ENCODE peak calls at places on chromosome 11, in nine cellular contexts. One of them, this sample, is unnamed. For H3K4me1, the result is how much of the 10 kb centered on the place peaks cover.

GRCh38 chr11:33742249-33742851 is 6.1 kb upstream of the CD59 start:
- DNase-seq in keratinocyte: no peak
- DNase-seq in neuronal stem cell: no peak
- DNase-seq in fibroblast of lung: no peak
- DNase-seq in A549: no peak
- DNase-seq in left ventricle myocardium inferior: no peak
- DNase-seq in OCI-LY7: peak
- DNase-seq in mesenchymal stem cell: peak
- DNase-seq in psoas muscle: no peak
- DNase-seq in this sample: no peak

GRCh38 chr11:86486261-86487030 is 111.8 kb downstream of the CCDC81 start:
- DNase-seq in keratinocyte: no peak
- DNase-seq in neuronal stem cell: no peak
- DNase-seq in fibroblast of lung: peak
- DNase-seq in A549: no peak
- DNase-seq in left ventricle myocardium inferior: no peak
- DNase-seq in OCI-LY7: no peak
- DNase-seq in mesenchymal stem cell: no peak
- DNase-seq in psoas muscle: peak
- DNase-seq in this sample: no peak

GRCh38 chr11:61747389-61748285 is 4.8 kb upstream of the MYRF start:
- DNase-seq in keratinocyte: no peak
- DNase-seq in neuronal stem cell: peak
- DNase-seq in fibroblast of lung: peak
- DNase-seq in A549: peak
- DNase-seq in left ventricle myocardium inferior: peak
- DNase-seq in OCI-LY7: peak
- DNase-seq in mesenchymal stem cell: peak
- DNase-seq in psoas muscle: peak
- DNase-seq in this sample: peak

GRCh38 chr11:119843760-119844330 is 114.8 kb upstream of the NECTIN1 start:
- DNase-seq in keratinocyte: no peak
- DNase-seq in neuronal stem cell: no peak
- DNase-seq in fibroblast of lung: peak
- DNase-seq in A549: no peak
- DNase-seq in left ventricle myocardium inferior: no peak
- DNase-seq in OCI-LY7: no peak
- DNase-seq in mesenchymal stem cell: no peak
- DNase-seq in psoas muscle: no peak
- DNase-seq in this sample: no peak

GRCh38 chr11:131486100-131486499 is 115.7 kb downstream of the NTM start:
- DNase-seq in keratinocyte: no peak
- DNase-seq in neuronal stem cell: no peak
- DNase-seq in fibroblast of lung: peak
- DNase-seq in A549: no peak
- DNase-seq in left ventricle myocardium inferior: no peak
- DNase-seq in OCI-LY7: no peak
- DNase-seq in mesenchymal stem cell: no peak
- DNase-seq in psoas muscle: no peak
- DNase-seq in this sample: no peak

GRCh38 chr11:68780829-68781228 is 29.5 kb upstream of the TESMIN start:
- DNase-seq in keratinocyte: no peak
- DNase-seq in neuronal stem cell: no peak
- DNase-seq in fibroblast of lung: no peak
- DNase-seq in A549: peak
- DNase-seq in left ventricle myocardium inferior: peak
- DNase-seq in OCI-LY7: peak
- DNase-seq in mesenchymal stem cell: no peak
- DNase-seq in psoas muscle: no peak
- DNase-seq in this sample: no peak

GRCh38 chr11:69642913-69643632 is 2.1 kb downstream of the CCND1 start:
- DNase-seq in keratinocyte: no peak
- DNase-seq in neuronal stem cell: peak
- DNase-seq in fibroblast of lung: peak
- DNase-seq in A549: peak
- DNase-seq in left ventricle myocardium inferior: peak
- DNase-seq in OCI-LY7: peak
- DNase-seq in mesenchymal stem cell: peak
- DNase-seq in psoas muscle: peak
- DNase-seq in this sample: peak

GRCh38 chr11:94767701-94768601 is at the start of gene AMOTL1:
- DNase-seq in keratinocyte: no peak
- DNase-seq in neuronal stem cell: peak
- DNase-seq in fibroblast of lung: peak
- DNase-seq in A549: peak
- DNase-seq in left ventricle myocardium inferior: peak
- DNase-seq in OCI-LY7: no peak
- DNase-seq in mesenchymal stem cell: peak
- DNase-seq in psoas muscle: peak
- DNase-seq in this sample: no peak

GRCh38 chr11:10268746-10269487 is 25.1 kb downstream of the SBF2 start:
- DNase-seq in keratinocyte: no peak
- DNase-seq in neuronal stem cell: no peak
- DNase-seq in fibroblast of lung: peak
- DNase-seq in A549: no peak
- DNase-seq in left ventricle myocardium inferior: no peak
- DNase-seq in OCI-LY7: no peak
- DNase-seq in mesenchymal stem cell: peak
- DNase-seq in psoas muscle: no peak
- DNase-seq in this sample: no peak

GRCh38 chr11:102783720-102784119 is 3.3 kb upstream of the MMP10 start:
- DNase-seq in keratinocyte: no peak
- DNase-seq in neuronal stem cell: no peak
- DNase-seq in fibroblast of lung: no peak
- DNase-seq in A549: no peak
- DNase-seq in left ventricle myocardium inferior: no peak
- DNase-seq in OCI-LY7: no peak
- DNase-seq in mesenchymal stem cell: no peak
- DNase-seq in psoas muscle: no peak
- DNase-seq in this sample: no peak

GRCh38 chr11:94638902-94639373 is 71.8 kb downstream of the PIWIL4 start:
- DNase-seq in keratinocyte: no peak
- DNase-seq in neuronal stem cell: no peak
- DNase-seq in fibroblast of lung: no peak
- DNase-seq in A549: no peak
- DNase-seq in left ventricle myocardium inferior: no peak
- DNase-seq in OCI-LY7: no peak
- DNase-seq in mesenchymal stem cell: peak
- DNase-seq in psoas muscle: no peak
- DNase-seq in this sample: no peak

GRCh38 chr11:58613228-58613627 is 9.2 kb upstream of the CNTF start:
- DNase-seq in keratinocyte: no peak
- DNase-seq in neuronal stem cell: no peak
- DNase-seq in fibroblast of lung: no peak
- DNase-seq in A549: no peak
- DNase-seq in left ventricle myocardium inferior: no peak
- DNase-seq in OCI-LY7: no peak
- DNase-seq in mesenchymal stem cell: no peak
- DNase-seq in psoas muscle: no peak
- DNase-seq in this sample: no peak

GRCh38 chr11:78424334-78425270 is 7.0 kb upstream of the GAB2 start:
- DNase-seq in keratinocyte: no peak
- DNase-seq in neuronal stem cell: no peak
- DNase-seq in fibroblast of lung: peak
- DNase-seq in A549: peak
- DNase-seq in left ventricle myocardium inferior: no peak
- DNase-seq in OCI-LY7: peak
- DNase-seq in mesenchymal stem cell: peak
- DNase-seq in psoas muscle: no peak
- DNase-seq in this sample: peak

DNA sequence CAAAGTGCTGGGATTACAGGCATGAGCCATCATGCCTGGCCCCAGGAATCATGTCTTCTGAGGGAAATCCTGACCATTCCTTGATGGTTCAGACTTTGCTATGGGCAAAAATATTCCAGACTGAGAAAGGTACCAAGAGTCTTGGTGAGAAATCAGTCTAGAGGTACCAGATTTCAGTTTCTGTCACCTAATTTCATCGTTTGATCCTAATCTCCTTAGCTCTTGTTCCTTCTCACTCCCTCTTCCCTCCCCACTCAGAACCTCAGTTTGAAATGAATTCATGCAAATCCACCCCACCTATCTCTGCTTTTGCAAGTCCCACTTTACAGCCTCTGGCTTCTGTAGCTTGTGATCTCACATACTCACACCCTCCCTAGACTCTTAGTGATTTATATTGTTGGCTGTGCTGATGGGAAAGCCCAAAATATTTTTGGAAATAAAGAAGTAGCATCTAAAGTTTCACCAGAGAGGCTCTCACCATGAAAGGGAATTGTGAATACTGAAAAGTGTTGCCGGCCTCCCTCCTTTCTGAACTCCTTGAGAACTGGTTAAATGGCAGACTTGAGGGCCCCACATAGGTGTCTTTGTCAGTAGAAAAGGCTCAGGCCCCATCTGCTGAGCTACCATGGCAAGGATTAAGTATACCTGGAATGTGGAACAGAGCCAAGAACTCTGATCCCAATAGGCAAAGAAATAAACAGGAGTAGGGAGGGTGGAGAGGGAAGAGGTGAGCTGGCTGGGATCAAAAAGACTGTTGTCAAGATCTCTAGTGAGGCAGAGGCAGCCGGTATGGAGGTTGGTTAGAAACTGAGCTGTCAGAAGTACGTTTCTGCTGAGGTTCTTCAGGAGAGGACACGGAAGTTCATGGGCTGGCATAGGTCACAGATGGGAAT is 190.5 kb upstream of the MTMR2 start:
- DNase-seq in keratinocyte: no peak
- DNase-seq in neuronal stem cell: no peak
- DNase-seq in fibroblast of lung: no peak
- DNase-seq in A549: no peak
- DNase-seq in left ventricle myocardium inferior: no peak
- DNase-seq in OCI-LY7: no peak
- DNase-seq in mesenchymal stem cell: no peak
- DNase-seq in psoas muscle: no peak
- DNase-seq in this sample: no peak
- H3K4me1 ChIP-seq in keratinocyte: under half
- H3K4me1 ChIP-seq in neuronal stem cell: under half
- H3K4me1 ChIP-seq in fibroblast of lung: under half
- H3K4me1 ChIP-seq in A549: under half
- H3K4me1 ChIP-seq in left ventricle myocardium inferior: under half
- H3K4me1 ChIP-seq in OCI-LY7: under half
- H3K4me1 ChIP-seq in mesenchymal stem cell: under half
- H3K4me1 ChIP-seq in psoas muscle: under half
- H3K4me1 ChIP-seq in this sample: under half

GRCh38 chr11:117210620-117211019 is 11.4 kb downstream of the TAGLN start:
- DNase-seq in keratinocyte: no peak
- DNase-seq in neuronal stem cell: no peak
- DNase-seq in fibroblast of lung: no peak
- DNase-seq in A549: no peak
- DNase-seq in left ventricle myocardium inferior: no peak
- DNase-seq in OCI-LY7: no peak
- DNase-seq in mesenchymal stem cell: no peak
- DNase-seq in psoas muscle: no peak
- DNase-seq in this sample: no peak
- H3K27ac ChIP-seq in keratinocyte: no peak
- H3K27ac ChIP-seq in neuronal stem cell: no peak
- H3K27ac ChIP-seq in fibroblast of lung: no peak
- H3K27ac ChIP-seq in A549: no peak
- H3K27ac ChIP-seq in left ventricle myocardium inferior: no peak
- H3K27ac ChIP-seq in OCI-LY7: no peak
- H3K27ac ChIP-seq in mesenchymal stem cell: no peak
- H3K27ac ChIP-seq in psoas muscle: no peak
- H3K27ac ChIP-seq in this sample: no peak

GRCh38 chr11:30216534-30216933 is 14.3 kb upstream of the FSHB start:
- DNase-seq in keratinocyte: no peak
- DNase-seq in neuronal stem cell: no peak
- DNase-seq in fibroblast of lung: no peak
- DNase-seq in A549: no peak
- DNase-seq in left ventricle myocardium inferior: no peak
- DNase-seq in OCI-LY7: no peak
- DNase-seq in mesenchymal stem cell: no peak
- DNase-seq in psoas muscle: no peak
- DNase-seq in this sample: no peak
- H3K4me3 ChIP-seq in keratinocyte: no peak
- H3K4me3 ChIP-seq in neuronal stem cell: no peak
- H3K4me3 ChIP-seq in fibroblast of lung: no peak
- H3K4me3 ChIP-seq in A549: no peak
- H3K4me3 ChIP-seq in left ventricle myocardium inferior: no peak
- H3K4me3 ChIP-seq in OCI-LY7: no peak
- H3K4me3 ChIP-seq in mesenchymal stem cell: no peak
- H3K4me3 ChIP-seq in psoas muscle: no peak
- H3K4me3 ChIP-seq in this sample: no peak

GRCh38 chr11:96155627-96156378 is 187.2 kb downstream of the MAML2 start:
- DNase-seq in keratinocyte: peak
- DNase-seq in neuronal stem cell: no peak
- DNase-seq in fibroblast of lung: peak
- DNase-seq in A549: peak
- DNase-seq in left ventricle myocardium inferior: peak
- DNase-seq in OCI-LY7: no peak
- DNase-seq in mesenchymal stem cell: peak
- DNase-seq in psoas muscle: peak
- DNase-seq in this sample: no peak
- H3K4me1 ChIP-seq in keratinocyte: under half
- H3K4me1 ChIP-seq in neuronal stem cell: under half
- H3K4me1 ChIP-seq in fibroblast of lung: under half
- H3K4me1 ChIP-seq in A549: under half
- H3K4me1 ChIP-seq in left ventricle myocardium inferior: half or more
- H3K4me1 ChIP-seq in OCI-LY7: under half
- H3K4me1 ChIP-seq in mesenchymal stem cell: under half
- H3K4me1 ChIP-seq in psoas muscle: under half
- H3K4me1 ChIP-seq in this sample: under half

DNA sequence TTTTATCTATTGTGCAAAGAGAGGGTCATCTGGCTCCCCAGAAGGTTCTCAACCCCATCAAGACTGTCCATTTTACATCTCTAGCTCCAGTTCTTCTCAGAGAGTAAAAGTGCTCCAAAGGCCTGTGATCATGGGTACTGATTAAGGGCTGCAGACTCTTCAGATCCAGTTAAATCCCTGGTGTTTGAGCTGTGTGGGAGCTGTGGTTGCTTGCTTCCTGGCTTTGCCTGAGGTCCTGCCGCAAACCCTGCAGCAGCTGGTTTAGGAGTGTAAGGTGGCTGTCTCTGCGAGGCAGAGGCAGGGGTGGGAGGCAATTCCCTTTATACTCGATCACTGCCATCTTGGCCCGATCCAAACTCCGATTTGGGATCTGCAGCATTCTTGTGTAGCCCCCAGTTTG is 1.2 kb downstream of the MRPL17 start:
- DNase-seq in keratinocyte: no peak
- DNase-seq in neuronal stem cell: no peak
- DNase-seq in fibroblast of lung: peak
- DNase-seq in A549: no peak
- DNase-seq in left ventricle myocardium inferior: no peak
- DNase-seq in OCI-LY7: peak
- DNase-seq in mesenchymal stem cell: peak
- DNase-seq in psoas muscle: no peak
- DNase-seq in this sample: no peak
- H3K27ac ChIP-seq in keratinocyte: peak
- H3K27ac ChIP-seq in neuronal stem cell: no peak
- H3K27ac ChIP-seq in fibroblast of lung: peak
- H3K27ac ChIP-seq in A549: peak
- H3K27ac ChIP-seq in left ventricle myocardium inferior: peak
- H3K27ac ChIP-seq in OCI-LY7: no peak
- H3K27ac ChIP-seq in mesenchymal stem cell: no peak
- H3K27ac ChIP-seq in psoas muscle: peak
- H3K27ac ChIP-seq in this sample: peak

GRCh38 chr11:66841861-66842260 is 1.4 kb upstream of the RCE1 start:
- DNase-seq in keratinocyte: no peak
- DNase-seq in neuronal stem cell: no peak
- DNase-seq in fibroblast of lung: no peak
- DNase-seq in A549: no peak
- DNase-seq in left ventricle myocardium inferior: no peak
- DNase-seq in OCI-LY7: no peak
- DNase-seq in mesenchymal stem cell: no peak
- DNase-seq in psoas muscle: no peak
- DNase-seq in this sample: no peak
- H3K4me3 ChIP-seq in keratinocyte: peak
- H3K4me3 ChIP-seq in neuronal stem cell: no peak
- H3K4me3 ChIP-seq in fibroblast of lung: peak
- H3K4me3 ChIP-seq in A549: peak
- H3K4me3 ChIP-seq in left ventricle myocardium inferior: peak
- H3K4me3 ChIP-seq in OCI-LY7: peak
- H3K4me3 ChIP-seq in mesenchymal stem cell: no peak
- H3K4me3 ChIP-seq in psoas muscle: peak
- H3K4me3 ChIP-seq in this sample: peak